ENCODE peak calls at places on chromosome 14, in eight cellular contexts. E, N, L, O, Y, B, D and Z are unnamed samples.

GRCh38 chr14:64442300-64442988 is 22.9 kb upstream of the AKAP5 start:
- DNase-seq in E (no peak), N (peak), L (no peak), O (no peak), Y (no peak), B (no peak), D (no peak), Z (no peak)

GRCh38 chr14:101705733-101706508 is 55.6 kb upstream of the PPP2R5C start:
- DNase-seq in E (no peak), N (peak), L (peak), O (peak), Y (peak), B (peak), D (peak), Z (no peak)

GRCh38 chr14:94671870-94672444 is 59.8 kb downstream of the SERPINA3 start:
- DNase-seq in E (no peak), N (no peak), L (no peak), O (no peak), Y (peak), B (no peak), D (no peak), Z (no peak)

GRCh38 chr14:76955575-76956252 is 72.8 kb downstream of the IRF2BPL start:
- DNase-seq in E (peak), N (no peak), L (peak), O (peak), Y (no peak), B (no peak), D (no peak), Z (peak)

GRCh38 chr14:102778616-102779351 is 1.5 kb downstream of the TRAF3 start:
- DNase-seq in E (no peak), N (no peak), L (no peak), O (no peak), Y (no peak), B (no peak), D (no peak), Z (no peak)

GRCh38 chr14:75322746-75323145 is 44.1 kb downstream of the FOS start:
- DNase-seq in E (no peak), N (no peak), L (no peak), O (no peak), Y (no peak), B (no peak), D (no peak), Z (no peak)

GRCh38 chr14:101948666-101949205 is 15.6 kb upstream of the DYNC1H1 start:
- DNase-seq in E (no peak), N (no peak), L (no peak), O (no peak), Y (peak), B (peak), D (no peak), Z (no peak)

GRCh38 chr14:75537071-75537470 is 14.8 kb downstream of the BATF start:
- DNase-seq in E (no peak), N (no peak), L (no peak), O (no peak), Y (no peak), B (no peak), D (no peak), Z (no peak)

GRCh38 chr14:91116913-91117588 is 3.2 kb downstream of the DGLUCY start:
- DNase-seq in E (no peak), N (no peak), L (peak), O (no peak), Y (no peak), B (no peak), D (no peak), Z (no peak)

GRCh38 chr14:95413289-95414215 is 93.8 kb upstream of the CLMN start:
- DNase-seq in E (no peak), N (no peak), L (no peak), O (no peak), Y (no peak), B (no peak), D (no peak), Z (no peak)

GRCh38 chr14:104550340-104550848 is 29.2 kb upstream of the C14orf180 start:
- DNase-seq in E (no peak), N (no peak), L (no peak), O (no peak), Y (peak), B (peak), D (no peak), Z (no peak)

GRCh38 chr14:67167420-67168109 is 21.7 kb upstream of the GARIN2 start:
- DNase-seq in E (no peak), N (no peak), L (no peak), O (no peak), Y (no peak), B (no peak), D (no peak), Z (no peak)

GRCh38 chr14:51327376-51327775 is 87.3 kb downstream of the TMX1 start:
- DNase-seq in E (no peak), N (no peak), L (no peak), O (no peak), Y (no peak), B (no peak), D (no peak), Z (no peak)

GRCh38 chr14:61562321-61563161 is 132.8 kb upstream of the HIF1A start:
- DNase-seq in E (no peak), N (no peak), L (peak), O (no peak), Y (no peak), B (no peak), D (no peak), Z (no peak)

GRCh38 chr14:30995674-30996073 is 29.8 kb upstream of the AP4S1 start:
- DNase-seq in E (no peak), N (no peak), L (no peak), O (no peak), Y (no peak), B (no peak), D (no peak), Z (no peak)

GRCh38 chr14:60643443-60644402 is 5.6 kb downstream of the SIX1 start:
- DNase-seq in E (no peak), N (no peak), L (no peak), O (no peak), Y (no peak), B (no peak), D (no peak), Z (no peak)

GRCh38 chr14:32724864-32725550 is 213.7 kb upstream of the NPAS3 start:
- DNase-seq in E (no peak), N (no peak), L (no peak), O (no peak), Y (no peak), B (peak), D (no peak), Z (peak)

GRCh38 chr14:70192915-70193314 is 4.2 kb upstream of the SLC8A3 start:
- DNase-seq in E (no peak), N (no peak), L (peak), O (no peak), Y (no peak), B (no peak), D (no peak), Z (no peak)

GRCh38 chr14:89137514-89138163 is 279.4 kb downstream of the FOXN3 start:
- DNase-seq in E (no peak), N (peak), L (no peak), O (no peak), Y (no peak), B (peak), D (no peak), Z (no peak)

GRCh38 chr14:20632831-20633771 is 8.4 kb downstream of the OR6S1 start:
- DNase-seq in E (peak), N (peak), L (peak), O (peak), Y (no peak), B (peak), D (no peak), Z (peak)

GRCh38 chr14:24701031-24701430 is 67.0 kb upstream of the GZMB start:
- DNase-seq in E (no peak), N (no peak), L (no peak), O (no peak), Y (no peak), B (no peak), D (no peak), Z (no peak)

GRCh38 chr14:87998414-87998813 is 5.4 kb upstream of the GALC start:
- DNase-seq in E (no peak), N (no peak), L (no peak), O (no peak), Y (no peak), B (no peak), D (no peak), Z (no peak)

GRCh38 chr14:68363841-68364711 is 428.8 kb downstream of the ZFP36L1 start:
- DNase-seq in E (no peak), N (no peak), L (no peak), O (no peak), Y (peak), B (peak), D (no peak), Z (peak)

GRCh38 chr14:37172024-37172869 is at the start of gene SLC25A21:
- DNase-seq in E (peak), N (peak), L (peak), O (no peak), Y (peak), B (peak), D (no peak), Z (peak)

GRCh38 chr14:89241934-89242670 is 174.9 kb downstream of the FOXN3 start:
- DNase-seq in E (no peak), N (no peak), L (no peak), O (no peak), Y (no peak), B (no peak), D (no peak), Z (no peak)

GRCh38 chr14:104149278-104149595 is 10.8 kb downstream of the KIF26A start:
- DNase-seq in E (no peak), N (no peak), L (no peak), O (no peak), Y (no peak), B (peak), D (no peak), Z (no peak)

GRCh38 chr14:102772781-102773570 is 4.3 kb upstream of the TRAF3 start:
- DNase-seq in E (no peak), N (no peak), L (no peak), O (no peak), Y (no peak), B (peak), D (no peak), Z (no peak)

GRCh38 chr14:96624661-96625435 is 122.7 kb downstream of the PAPOLA start:
- DNase-seq in E (no peak), N (no peak), L (no peak), O (no peak), Y (peak), B (peak), D (no peak), Z (no peak)

GRCh38 chr14:93648440-93649168 is 139.7 kb downstream of the PRIMA1 start:
- DNase-seq in E (no peak), N (no peak), L (peak), O (no peak), Y (no peak), B (no peak), D (no peak), Z (peak)